ENCODE peak calls at places on chromosomes 6 and 20, in ten cellular contexts. One of them, this sample, is unnamed.

GRCh38 chr6:11830105-11830504 is 51.5 kb upstream of the ADTRP start:
- DNase-seq in AG10803: no peak
- DNase-seq in CD14-positive monocyte: no peak
- DNase-seq in GM20000: no peak
- DNase-seq in CD8-positive, alpha-beta T cell: no peak
- DNase-seq in GM12864: no peak
- DNase-seq in choroid plexus epithelial cell: no peak
- DNase-seq in testis: no peak
- DNase-seq in stomach: no peak
- DNase-seq in lung: no peak
- DNase-seq in this sample: no peak

GRCh38 chr6:35973670-35974222 is 50.7 kb downstream of the SLC26A8 start:
- DNase-seq in AG10803: no peak
- DNase-seq in CD14-positive monocyte: no peak
- DNase-seq in GM20000: peak
- DNase-seq in CD8-positive, alpha-beta T cell: no peak
- DNase-seq in GM12864: peak
- DNase-seq in choroid plexus epithelial cell: no peak
- DNase-seq in testis: no peak
- DNase-seq in stomach: peak
- DNase-seq in lung: no peak
- DNase-seq in this sample: no peak

GRCh38 chr20:2451939-2452732 is 18.5 kb downstream of the SNRPB start:
- DNase-seq in AG10803: peak
- DNase-seq in CD14-positive monocyte: peak
- DNase-seq in GM20000: peak
- DNase-seq in CD8-positive, alpha-beta T cell: peak
- DNase-seq in GM12864: no peak
- DNase-seq in choroid plexus epithelial cell: peak
- DNase-seq in testis: peak
- DNase-seq in stomach: peak
- DNase-seq in lung: peak
- DNase-seq in this sample: peak

GRCh38 chr6:90294614-90294988 is 2.0 kb downstream of the BACH2 start:
- DNase-seq in AG10803: no peak
- DNase-seq in CD14-positive monocyte: no peak
- DNase-seq in GM20000: no peak
- DNase-seq in CD8-positive, alpha-beta T cell: peak
- DNase-seq in GM12864: no peak
- DNase-seq in choroid plexus epithelial cell: no peak
- DNase-seq in testis: no peak
- DNase-seq in stomach: no peak
- DNase-seq in lung: no peak
- DNase-seq in this sample: no peak

GRCh38 chr20:58906894-58907293 is 54.4 kb downstream of the GNAS start:
- DNase-seq in AG10803: peak
- DNase-seq in CD14-positive monocyte: peak
- DNase-seq in GM20000: no peak
- DNase-seq in CD8-positive, alpha-beta T cell: no peak
- DNase-seq in GM12864: no peak
- DNase-seq in choroid plexus epithelial cell: peak
- DNase-seq in testis: no peak
- DNase-seq in stomach: peak
- DNase-seq in lung: no peak
- DNase-seq in this sample: no peak

GRCh38 chr6:111957623-111958315 is 84.5 kb upstream of the FYN start:
- DNase-seq in AG10803: no peak
- DNase-seq in CD14-positive monocyte: no peak
- DNase-seq in GM20000: no peak
- DNase-seq in CD8-positive, alpha-beta T cell: no peak
- DNase-seq in GM12864: no peak
- DNase-seq in choroid plexus epithelial cell: no peak
- DNase-seq in testis: no peak
- DNase-seq in stomach: no peak
- DNase-seq in lung: no peak
- DNase-seq in this sample: no peak

GRCh38 chr6:166436195-166437139 is 53.7 kb upstream of the MPC1 start:
- DNase-seq in AG10803: no peak
- DNase-seq in CD14-positive monocyte: no peak
- DNase-seq in GM20000: no peak
- DNase-seq in CD8-positive, alpha-beta T cell: no peak
- DNase-seq in GM12864: no peak
- DNase-seq in choroid plexus epithelial cell: no peak
- DNase-seq in testis: no peak
- DNase-seq in stomach: peak
- DNase-seq in lung: no peak
- DNase-seq in this sample: no peak

GRCh38 chr6:170429457-170429856 is 122.9 kb downstream of the FAM120B start:
- DNase-seq in AG10803: no peak
- DNase-seq in CD14-positive monocyte: no peak
- DNase-seq in GM20000: no peak
- DNase-seq in CD8-positive, alpha-beta T cell: no peak
- DNase-seq in GM12864: no peak
- DNase-seq in choroid plexus epithelial cell: peak
- DNase-seq in testis: peak
- DNase-seq in stomach: no peak
- DNase-seq in lung: peak
- DNase-seq in this sample: no peak

GRCh38 chr20:3755269-3755668 is 12.3 kb downstream of the ADISSP start:
- DNase-seq in AG10803: no peak
- DNase-seq in CD14-positive monocyte: no peak
- DNase-seq in GM20000: no peak
- DNase-seq in CD8-positive, alpha-beta T cell: no peak
- DNase-seq in GM12864: no peak
- DNase-seq in choroid plexus epithelial cell: no peak
- DNase-seq in testis: no peak
- DNase-seq in stomach: no peak
- DNase-seq in lung: no peak
- DNase-seq in this sample: no peak

GRCh38 chr6:63821442-63821841 is 185.8 kb downstream of the PHF3 start:
- DNase-seq in AG10803: no peak
- DNase-seq in CD14-positive monocyte: no peak
- DNase-seq in GM20000: no peak
- DNase-seq in CD8-positive, alpha-beta T cell: no peak
- DNase-seq in GM12864: no peak
- DNase-seq in choroid plexus epithelial cell: no peak
- DNase-seq in testis: no peak
- DNase-seq in stomach: no peak
- DNase-seq in lung: no peak
- DNase-seq in this sample: no peak

GRCh38 chr6:3327403-3327802 is 68.7 kb downstream of the PSMG4 start:
- DNase-seq in AG10803: no peak
- DNase-seq in CD14-positive monocyte: no peak
- DNase-seq in GM20000: no peak
- DNase-seq in CD8-positive, alpha-beta T cell: no peak
- DNase-seq in GM12864: no peak
- DNase-seq in choroid plexus epithelial cell: no peak
- DNase-seq in testis: no peak
- DNase-seq in stomach: no peak
- DNase-seq in lung: no peak
- DNase-seq in this sample: no peak

GRCh38 chr6:43851204-43851855 is 81.3 kb downstream of the VEGFA start:
- DNase-seq in AG10803: peak
- DNase-seq in CD14-positive monocyte: peak
- DNase-seq in GM20000: no peak
- DNase-seq in CD8-positive, alpha-beta T cell: no peak
- DNase-seq in GM12864: no peak
- DNase-seq in choroid plexus epithelial cell: peak
- DNase-seq in testis: no peak
- DNase-seq in stomach: no peak
- DNase-seq in lung: no peak
- DNase-seq in this sample: no peak

GRCh38 chr6:14273196-14273595 is 155.6 kb downstream of the CD83 start:
- DNase-seq in AG10803: no peak
- DNase-seq in CD14-positive monocyte: no peak
- DNase-seq in GM20000: no peak
- DNase-seq in CD8-positive, alpha-beta T cell: no peak
- DNase-seq in GM12864: no peak
- DNase-seq in choroid plexus epithelial cell: no peak
- DNase-seq in testis: no peak
- DNase-seq in stomach: no peak
- DNase-seq in lung: no peak
- DNase-seq in this sample: no peak

GRCh38 chr6:113182370-113183141 is 674.6 kb upstream of the MARCKS start:
- DNase-seq in AG10803: peak
- DNase-seq in CD14-positive monocyte: no peak
- DNase-seq in GM20000: no peak
- DNase-seq in CD8-positive, alpha-beta T cell: no peak
- DNase-seq in GM12864: no peak
- DNase-seq in choroid plexus epithelial cell: peak
- DNase-seq in testis: no peak
- DNase-seq in stomach: no peak
- DNase-seq in lung: no peak
- DNase-seq in this sample: no peak
- TF ChIP-seq CTCF in AG10803: peak
- TF ChIP-seq CTCF in CD14-positive monocyte: no peak
- TF ChIP-seq CTCF in GM20000: no peak
- TF ChIP-seq CTCF in CD8-positive, alpha-beta T cell: no peak
- TF ChIP-seq CTCF in GM12864: no peak
- TF ChIP-seq CTCF in choroid plexus epithelial cell: no peak
- TF ChIP-seq CTCF in testis: no peak
- TF ChIP-seq CTCF in stomach: no peak
- TF ChIP-seq CTCF in lung: no peak
- TF ChIP-seq CTCF in this sample: no peak

GRCh38 chr6:122289721-122290501 is 109.5 kb upstream of the HSF2 start:
- DNase-seq in AG10803: peak
- DNase-seq in CD14-positive monocyte: no peak
- DNase-seq in GM20000: no peak
- DNase-seq in CD8-positive, alpha-beta T cell: no peak
- DNase-seq in GM12864: no peak
- DNase-seq in choroid plexus epithelial cell: peak
- DNase-seq in testis: no peak
- DNase-seq in stomach: no peak
- DNase-seq in lung: no peak
- DNase-seq in this sample: no peak
- TF ChIP-seq CTCF in AG10803: peak
- TF ChIP-seq CTCF in CD14-positive monocyte: no peak
- TF ChIP-seq CTCF in GM20000: no peak
- TF ChIP-seq CTCF in CD8-positive, alpha-beta T cell: no peak
- TF ChIP-seq CTCF in GM12864: no peak
- TF ChIP-seq CTCF in choroid plexus epithelial cell: peak
- TF ChIP-seq CTCF in testis: no peak
- TF ChIP-seq CTCF in stomach: no peak
- TF ChIP-seq CTCF in lung: no peak
- TF ChIP-seq CTCF in this sample: peak

DNA sequence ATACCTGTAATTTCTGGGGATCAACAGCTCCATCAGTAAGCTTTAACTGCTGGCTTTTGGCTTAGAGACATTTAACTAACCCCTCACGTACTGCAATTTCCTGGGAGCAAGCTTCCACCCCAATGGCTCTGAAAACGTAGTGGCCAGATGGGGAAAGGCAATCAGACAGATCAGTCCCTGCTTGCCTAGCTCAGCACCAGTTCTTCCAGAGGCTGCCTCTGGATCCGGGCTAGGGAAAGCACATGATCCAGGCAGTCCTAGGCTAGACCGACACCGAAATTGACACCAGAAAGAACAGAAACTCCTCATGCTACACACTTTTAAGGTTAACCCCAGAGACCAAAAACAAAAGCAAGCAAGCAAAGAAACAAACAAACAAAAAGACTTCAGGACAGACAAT is 13.3 kb downstream of the PREP start:
- DNase-seq in AG10803: peak
- DNase-seq in CD14-positive monocyte: no peak
- DNase-seq in GM20000: no peak
- DNase-seq in CD8-positive, alpha-beta T cell: no peak
- DNase-seq in GM12864: no peak
- DNase-seq in choroid plexus epithelial cell: no peak
- DNase-seq in testis: no peak
- DNase-seq in stomach: no peak
- DNase-seq in lung: no peak
- DNase-seq in this sample: no peak
- TF ChIP-seq CTCF in AG10803: no peak
- TF ChIP-seq CTCF in CD14-positive monocyte: no peak
- TF ChIP-seq CTCF in GM20000: no peak
- TF ChIP-seq CTCF in CD8-positive, alpha-beta T cell: no peak
- TF ChIP-seq CTCF in GM12864: no peak
- TF ChIP-seq CTCF in choroid plexus epithelial cell: no peak
- TF ChIP-seq CTCF in testis: no peak
- TF ChIP-seq CTCF in stomach: no peak
- TF ChIP-seq CTCF in lung: no peak
- TF ChIP-seq CTCF in this sample: no peak

GRCh38 chr6:125714431-125715090 is 34.9 kb upstream of the HEY2 start:
- DNase-seq in AG10803: no peak
- DNase-seq in CD14-positive monocyte: no peak
- DNase-seq in GM20000: peak
- DNase-seq in CD8-positive, alpha-beta T cell: no peak
- DNase-seq in GM12864: peak
- DNase-seq in choroid plexus epithelial cell: no peak
- DNase-seq in testis: no peak
- DNase-seq in stomach: no peak
- DNase-seq in lung: no peak
- DNase-seq in this sample: no peak

GRCh38 chr6:125718109-125718508 is 31.3 kb upstream of the HEY2 start:
- DNase-seq in AG10803: no peak
- DNase-seq in CD14-positive monocyte: no peak
- DNase-seq in GM20000: no peak
- DNase-seq in CD8-positive, alpha-beta T cell: no peak
- DNase-seq in GM12864: no peak
- DNase-seq in choroid plexus epithelial cell: no peak
- DNase-seq in testis: no peak
- DNase-seq in stomach: no peak
- DNase-seq in lung: no peak
- DNase-seq in this sample: no peak

GRCh38 chr6:125722886-125723285 is 26.5 kb upstream of the HEY2 start:
- DNase-seq in AG10803: no peak
- DNase-seq in CD14-positive monocyte: no peak
- DNase-seq in GM20000: no peak
- DNase-seq in CD8-positive, alpha-beta T cell: no peak
- DNase-seq in GM12864: no peak
- DNase-seq in choroid plexus epithelial cell: peak
- DNase-seq in testis: no peak
- DNase-seq in stomach: no peak
- DNase-seq in lung: no peak
- DNase-seq in this sample: no peak

GRCh38 chr6:125717120-125717731 is 32.2 kb upstream of the HEY2 start:
- DNase-seq in AG10803: no peak
- DNase-seq in CD14-positive monocyte: no peak
- DNase-seq in GM20000: peak
- DNase-seq in CD8-positive, alpha-beta T cell: no peak
- DNase-seq in GM12864: peak
- DNase-seq in choroid plexus epithelial cell: peak
- DNase-seq in testis: no peak
- DNase-seq in stomach: no peak
- DNase-seq in lung: no peak
- DNase-seq in this sample: no peak
- TF ChIP-seq CTCF in AG10803: no peak
- TF ChIP-seq CTCF in CD14-positive monocyte: no peak
- TF ChIP-seq CTCF in GM20000: no peak
- TF ChIP-seq CTCF in CD8-positive, alpha-beta T cell: no peak
- TF ChIP-seq CTCF in GM12864: no peak
- TF ChIP-seq CTCF in choroid plexus epithelial cell: no peak
- TF ChIP-seq CTCF in testis: no peak
- TF ChIP-seq CTCF in stomach: no peak
- TF ChIP-seq CTCF in lung: no peak
- TF ChIP-seq CTCF in this sample: no peak